ENCODE peak calls at places on chromosome 16, in nine cellular contexts. L is NCI-H1930; W is endodermal cell; R is amygdala; J is transverse colon; G is stimulated activated naive CD4-positive, alpha-beta T cell treated with Interleukin-2 at 50 U/mL for 16 hours; B is SW480; A is dermis blood vessel endothelial cell; H is adipocyte. Y is an unnamed sample.

GRCh38 chr16:27208809-27209208 is 5.5 kb downstream of the KDM8 start:
- DNase-seq in R (no peak), H (no peak), J (no peak), W (no peak), A (no peak), B (no peak), L (no peak), G (no peak), Y (no peak)

GRCh38 chr16:88454315-88455057 is 1.4 kb downstream of the ZFPM1 start:
- DNase-seq in G (peak), H (peak), B (peak), R (no peak), L (no peak), J (peak), A (peak), W (peak), Y (no peak)

GRCh38 chr16:81838794-81839193 is 59.7 kb downstream of the PLCG2 start:
- DNase-seq in A (peak), R (no peak), H (no peak), L (no peak), B (no peak), G (no peak), W (no peak), J (no peak), Y (no peak)

GRCh38 chr16:47499700-47500264 is 38.7 kb downstream of the PHKB start:
- DNase-seq in B (no peak), L (no peak), J (no peak), H (no peak), G (no peak), R (no peak), A (no peak), W (no peak), Y (no peak)

GRCh38 chr16:1356061-1356900 is 4.5 kb downstream of the GNPTG start:
- DNase-seq in A (no peak), J (no peak), G (no peak), W (no peak), L (no peak), H (no peak), B (no peak), R (no peak), Y (no peak)

GRCh38 chr16:80287674-80288073 is 253.1 kb upstream of the DYNLRB2 start:
- DNase-seq in L (no peak), B (no peak), A (no peak), H (no peak), W (no peak), J (no peak), G (no peak), R (no peak), Y (no peak)

GRCh38 chr16:86836503-86837125 is 258.3 kb downstream of the FOXL1 start:
- DNase-seq in R (no peak), W (no peak), B (no peak), H (peak), J (no peak), L (no peak), A (peak), G (no peak), Y (no peak)

GRCh38 chr16:912322-912683 is 58.5 kb downstream of the LMF1 start:
- DNase-seq in G (no peak), L (no peak), B (no peak), J (no peak), R (no peak), A (no peak), H (no peak), W (no peak), Y (no peak)

GRCh38 chr16:50301626-50302471 is 35.5 kb downstream of the ADCY7 start:
- DNase-seq in H (peak), A (no peak), B (no peak), L (no peak), G (no peak), W (peak), R (no peak), J (no peak), Y (no peak)

GRCh38 chr16:87226926-87227650 is 90.1 kb downstream of the C16orf95 start:
- DNase-seq in H (peak), G (no peak), A (no peak), J (no peak), R (no peak), W (no peak), L (no peak), B (no peak), Y (no peak)

GRCh38 chr16:70298988-70299938 is at the start of gene DDX19B:
- DNase-seq in J (peak), R (peak), A (peak), B (peak), W (peak), H (peak), G (peak), L (peak), Y (peak)

GRCh38 chr16:592518-593306 is 2.8 kb downstream of the RAB40C start:
- DNase-seq in A (no peak), L (no peak), B (no peak), J (peak), G (no peak), W (no peak), H (peak), R (peak), Y (no peak)

GRCh38 chr16:23869052-23869451 is 33.3 kb downstream of the PRKCB start:
- DNase-seq in J (no peak), G (no peak), A (no peak), R (no peak), L (peak), W (no peak), H (no peak), B (no peak), Y (no peak)

GRCh38 chr16:53745126-53745525 is 41.2 kb downstream of the FTO start:
- DNase-seq in W (no peak), H (peak), A (no peak), R (no peak), G (no peak), J (no peak), B (no peak), L (no peak), Y (no peak)

GRCh38 chr16:58026139-58026704 is 668 bp downstream of the MMP15 start:
- DNase-seq in B (peak), W (peak), J (peak), R (no peak), L (no peak), A (peak), H (peak), G (no peak), Y (no peak)

GRCh38 chr16:18802755-18803218 is 1.4 kb upstream of the ARL6IP1 start:
- DNase-seq in H (no peak), W (no peak), B (no peak), L (no peak), J (no peak), A (no peak), G (no peak), R (no peak), Y (no peak)

GRCh38 chr16:2816751-2817495 is at the start of gene PRSS21:
- DNase-seq in R (no peak), A (no peak), G (no peak), H (no peak), B (no peak), L (peak), J (peak), W (peak), Y (no peak)

GRCh38 chr16:11224096-11224893 is 31.7 kb downstream of the SOCS1 start:
- DNase-seq in R (no peak), L (no peak), B (peak), A (no peak), H (no peak), W (peak), J (peak), G (peak), Y (peak)

GRCh38 chr16:1330260-1330914 is 3.1 kb upstream of the BAIAP3 start:
- DNase-seq in J (no peak), W (peak), G (no peak), A (no peak), R (no peak), H (no peak), B (no peak), L (no peak), Y (no peak)

GRCh38 chr16:2159052-2159838 is 3.7 kb downstream of the TRAF7 start:
- DNase-seq in R (peak), J (peak), G (no peak), A (peak), B (no peak), L (no peak), H (no peak), W (no peak), Y (no peak)

GRCh38 chr16:56329887-56330286 is 95.5 kb downstream of the AMFR start:
- DNase-seq in J (no peak), G (no peak), B (no peak), R (no peak), L (no peak), W (no peak), H (no peak), A (no peak), Y (no peak)

GRCh38 chr16:55502801-55503366 is 6.0 kb upstream of the LPCAT2 start:
- DNase-seq in A (peak), W (peak), H (peak), R (peak), B (peak), L (no peak), G (no peak), J (peak), Y (no peak)

GRCh38 chr16:81251871-81252270 is 13.4 kb downstream of the BCO1 start:
- DNase-seq in R (no peak), A (no peak), H (peak), L (no peak), J (no peak), G (no peak), B (no peak), W (no peak), Y (no peak)

GRCh38 chr16:80274576-80275191 is 266.1 kb upstream of the DYNLRB2 start:
- DNase-seq in L (no peak), R (no peak), G (no peak), J (no peak), A (no peak), B (peak), W (no peak), H (peak), Y (no peak)

GRCh38 chr16:68514511-68514910 is 24.6 kb upstream of the ZFP90 start:
- DNase-seq in A (no peak), R (no peak), J (no peak), W (no peak), H (no peak), G (no peak), B (no peak), L (no peak), Y (no peak)

GRCh38 chr16:30985401-30986128 is 558 bp downstream of the HSD3B7 start:
- DNase-seq in B (peak), A (peak), J (peak), W (peak), G (no peak), H (no peak), R (no peak), L (peak), Y (no peak)

GRCh38 chr16:83338941-83339340 is 468.8 kb upstream of the HSBP1 start:
- DNase-seq in G (no peak), H (peak), L (no peak), J (no peak), B (no peak), A (peak), R (no peak), W (no peak), Y (no peak)

GRCh38 chr16:69494993-69495392 is 70.6 kb downstream of the CYB5B start:
- DNase-seq in L (no peak), J (peak), H (peak), R (no peak), G (peak), A (peak), B (no peak), W (peak), Y (no peak)

GRCh38 chr16:63719926-63720325 is 1401.9 kb downstream of the CDH11 start:
- DNase-seq in H (no peak), J (no peak), L (no peak), A (no peak), G (no peak), B (no peak), W (no peak), R (no peak), Y (no peak)

GRCh38 chr16:49890876-49891275 is 35.0 kb upstream of the ZNF423 start:
- DNase-seq in G (no peak), J (peak), W (peak), L (no peak), R (no peak), H (no peak), A (peak), B (no peak), Y (no peak)

GRCh38 chr16:14353340-14353739 is 276.7 kb downstream of the PARN start:
- DNase-seq in J (no peak), R (no peak), G (no peak), A (no peak), L (no peak), B (no peak), W (peak), H (no peak), Y (no peak)

GRCh38 chr16:54998834-54999233 is 68.2 kb downstream of the IRX5 start:
- DNase-seq in W (peak), H (no peak), J (no peak), B (no peak), G (no peak), R (no peak), L (no peak), A (no peak), Y (no peak)

GRCh38 chr16:22225060-22225459 is 19.0 kb downstream of the EEF2K start:
- DNase-seq in J (no peak), W (no peak), R (peak), A (no peak), G (no peak), B (no peak), H (peak), L (no peak), Y (no peak)

GRCh38 chr16:19609359-19609758 is 53.9 kb downstream of the VPS35L start:
- DNase-seq in A (no peak), J (no peak), W (no peak), L (no peak), B (no peak), R (no peak), G (no peak), H (no peak), Y (no peak)

GRCh38 chr16:21610006-21610544 is 10.7 kb downstream of the METTL9 start:
- DNase-seq in G (no peak), B (no peak), H (no peak), W (no peak), A (no peak), J (no peak), R (no peak), L (no peak), Y (no peak)

GRCh38 chr16:82152641-82153094 is 17.4 kb downstream of the MPHOSPH6 start:
- DNase-seq in R (no peak), G (no peak), B (peak), H (no peak), W (no peak), A (no peak), L (no peak), J (peak), Y (no peak)

GRCh38 chr16:51155901-51156810 is 5.1 kb upstream of the SALL1 start:
- DNase-seq in W (peak), B (no peak), R (no peak), H (peak), L (no peak), J (no peak), A (no peak), G (no peak), Y (no peak)

Y was measured in esophagus squamous epithelium.